ENCODE peak calls at places on chromosomes 13 and 19, in six cellular contexts. V is IMR-90, M is neuronal stem cell, C is H9, U is H1, D is mesenchymal stem cell. E is an unnamed sample.

GRCh38 chr19:52351512-52351911 is 15.5 kb downstream of the ZNF610 start:
- DNase-seq in V (no peak), M (no peak), C (peak; percentile 85), U (no peak), D (no peak), E (peak; percentile 76)

GRCh38 chr13:112968910-112969691 is at the start of gene MCF2L:
- DNase-seq in V (peak; percentile 31), M (peak; percentile 38), C (peak; percentile 57), U (no peak), D (peak; percentile 38), E (peak; percentile 74)

GRCh38 chr19:35417713-35418534 is 30.1 kb upstream of the FFAR2 start:
- DNase-seq in V (no peak), M (no peak), C (no peak), U (no peak), D (no peak), E (no peak)

GRCh38 chr19:12913011-12913561 is 6.0 kb downstream of the SYCE2 start:
- DNase-seq in V (peak; percentile 42), M (no peak), C (peak; percentile 71), U (no peak), D (peak; percentile 6), E (peak; percentile 72)

GRCh38 chr19:3153286-3154230 is 17.7 kb downstream of the GNA15 start:
- DNase-seq in V (no peak), M (no peak), C (no peak), U (no peak), D (no peak), E (no peak)

GRCh38 chr19:19207637-19208582 is 3.8 kb upstream of the NCAN start:
- DNase-seq in V (no peak), M (no peak), C (no peak), U (no peak), D (no peak), E (no peak)

GRCh38 chr19:18730885-18731513 is 47.5 kb downstream of the CRTC1 start:
- DNase-seq in V (no peak), M (no peak), C (no peak), U (no peak), D (no peak), E (peak; percentile 23)

GRCh38 chr19:18229915-18230314 is 3.7 kb upstream of the PDE4C start:
- DNase-seq in V (no peak), M (no peak), C (no peak), U (no peak), D (no peak), E (no peak)

DNA sequence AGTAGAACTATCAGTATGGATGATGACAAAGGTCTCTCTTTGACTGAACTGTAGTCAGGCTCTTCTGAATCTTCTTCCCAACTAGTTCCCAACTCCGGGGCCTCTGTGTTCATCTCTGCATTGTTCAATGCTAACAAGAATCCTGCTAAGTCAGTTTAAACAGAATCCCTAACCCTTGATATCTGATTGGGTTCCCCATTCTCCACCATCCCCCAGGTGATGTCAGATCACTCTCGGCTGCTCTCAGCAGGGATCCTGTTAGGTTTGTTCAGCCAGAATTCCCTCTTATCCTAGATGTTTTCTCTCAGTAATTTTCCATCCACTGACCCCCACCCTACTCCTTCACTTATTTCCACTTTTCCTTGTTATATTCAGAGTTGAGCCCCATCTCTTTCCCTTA is 223.6 kb downstream of the RGCC start:
- DNase-seq in V (no peak), M (no peak), C (no peak), U (no peak), D (no peak), E (peak; percentile 74)
- H3K4ac ChIP-seq in V (no peak overlapping the region), M (no peak overlapping the region), C (no peak overlapping the region), U (no peak overlapping the region), D (no peak overlapping the region), E (no peak overlapping the region)

GRCh38 chr13:20402881-20403280 is 122.8 kb downstream of the CRYL1 start:
- DNase-seq in V (no peak), M (no peak), C (no peak), U (no peak), D (no peak), E (no peak)

GRCh38 chr13:20400774-20401173 is 124.9 kb downstream of the CRYL1 start:
- DNase-seq in V (peak; percentile 63), M (no peak), C (no peak), U (no peak), D (peak; percentile 55), E (no peak)

GRCh38 chr13:20401586-20401957 is 124.1 kb downstream of the CRYL1 start:
- DNase-seq in V (no peak), M (no peak), C (no peak), U (no peak), D (no peak), E (no peak)

GRCh38 chr13:20403826-20404225 is 121.8 kb downstream of the CRYL1 start:
- DNase-seq in V (no peak), M (no peak), C (no peak), U (no peak), D (no peak), E (no peak)

DNA sequence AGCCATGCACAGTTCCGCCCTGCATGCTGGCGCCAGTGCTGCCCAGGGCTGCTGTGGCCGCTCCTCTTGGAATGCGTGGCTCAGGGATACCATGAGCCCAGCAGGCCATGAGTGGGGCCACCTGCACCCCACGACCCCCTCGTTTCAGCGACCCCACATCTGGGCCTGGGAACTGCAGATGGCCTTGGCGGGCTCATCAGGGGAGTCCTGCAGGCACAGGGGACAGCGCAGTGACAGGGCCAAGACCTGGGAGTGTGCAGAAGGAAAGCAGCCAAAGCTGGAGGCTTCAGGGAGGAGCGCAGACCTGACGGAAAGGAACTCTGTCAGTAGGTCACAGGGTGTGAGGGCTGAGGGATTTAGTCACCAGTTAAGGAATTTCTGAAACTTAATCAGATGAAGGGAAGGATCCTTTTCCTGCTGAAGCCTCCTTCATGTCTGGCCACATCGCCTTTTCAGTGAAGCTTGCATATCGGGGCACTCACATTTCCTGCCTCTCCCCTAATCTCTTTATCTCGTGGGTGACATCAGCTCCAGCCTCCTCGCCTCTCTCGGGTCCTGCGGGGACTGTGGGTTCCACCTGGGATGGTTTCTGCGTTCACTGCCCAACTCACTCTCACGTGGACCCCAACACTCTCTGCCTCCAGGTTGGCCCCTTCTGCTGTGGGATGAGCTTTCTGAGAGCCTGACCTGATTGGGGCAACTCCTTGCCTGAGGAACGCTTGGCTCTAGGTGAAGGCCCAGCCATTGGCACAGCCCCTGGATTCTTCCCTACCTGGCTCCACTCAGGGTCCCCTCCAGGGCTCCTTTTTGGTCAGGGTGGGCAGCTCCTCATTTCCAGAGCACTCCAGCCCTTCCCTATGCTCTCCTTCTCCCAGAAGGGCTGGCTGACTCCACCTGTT is 123.5 kb downstream of the CRYL1 start:
- DNase-seq in V (peak; percentile 59), M (no peak), C (no peak), U (no peak), D (peak; percentile 30), E (peak; percentile 85)
- H3K4ac ChIP-seq in V (no peak overlapping the region), M (peak overlapping the region; percentile 55), C (no peak overlapping the region), U (no peak overlapping the region), D (no peak overlapping the region), E (no peak overlapping the region)

GRCh38 chr13:41401371-41401770 is 56.0 kb upstream of the RGCC start:
- DNase-seq in V (no peak), M (no peak), C (peak; percentile 65), U (no peak), D (no peak), E (peak; percentile 70)

GRCh38 chr13:41403983-41404382 is 53.4 kb upstream of the RGCC start:
- DNase-seq in V (no peak), M (no peak), C (no peak), U (no peak), D (no peak), E (no peak)

GRCh38 chr13:41405367-41405766 is 52.0 kb upstream of the RGCC start:
- DNase-seq in V (no peak), M (no peak), C (no peak), U (no peak), D (no peak), E (no peak)

GRCh38 chr13:41398494-41399190 is 58.7 kb upstream of the RGCC start:
- DNase-seq in V (no peak), M (no peak), C (no peak), U (no peak), D (no peak), E (no peak)

GRCh38 chr13:41402695-41403511 is 54.4 kb upstream of the RGCC start:
- DNase-seq in V (no peak), M (no peak), C (peak; percentile 71), U (no peak), D (no peak), E (peak; percentile 54)
- H3K4ac ChIP-seq in V (peak overlapping the region; percentile 45), M (peak overlapping the region; percentile 47), C (no peak overlapping the region), U (peak overlapping the region; percentile 81), D (no peak overlapping the region), E (no peak overlapping the region)

DNA sequence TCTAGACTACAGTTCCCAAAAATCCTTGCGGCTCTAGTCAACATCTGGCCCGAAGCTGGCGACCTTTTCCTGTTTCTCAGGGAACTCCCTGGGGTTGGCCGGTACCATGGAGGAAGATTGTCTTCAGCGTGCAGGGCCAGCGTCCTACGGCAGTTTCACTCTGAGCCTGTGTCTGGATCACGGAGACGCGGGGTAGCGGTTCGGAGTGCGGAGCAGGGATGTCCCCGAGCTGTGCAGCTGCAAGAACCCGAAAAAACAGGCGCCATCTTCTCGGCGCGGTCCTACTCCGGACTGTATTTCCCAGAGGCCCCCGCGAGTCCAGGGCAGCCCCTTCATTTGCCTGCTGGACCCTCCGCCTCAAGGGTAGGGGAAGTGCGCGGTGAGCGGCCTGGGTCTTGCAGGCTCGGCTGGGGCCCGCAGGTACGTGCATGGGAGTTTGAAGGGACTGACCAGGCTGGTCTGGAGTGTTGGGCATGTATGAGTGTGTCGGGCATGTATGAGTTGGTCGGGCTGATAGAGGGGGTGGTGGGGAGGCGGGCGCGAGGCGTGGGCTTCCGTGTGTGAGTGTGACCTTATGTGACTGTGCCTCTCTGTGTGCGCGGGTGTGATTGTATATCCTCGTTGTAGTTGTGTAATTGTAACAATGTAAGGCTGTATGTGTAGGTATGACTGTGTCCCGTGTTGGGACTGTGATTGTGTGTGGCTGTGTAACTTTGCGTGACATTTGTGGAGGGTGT is at the start of gene ZNF383:
- DNase-seq in V (peak; percentile 84), M (peak; percentile 82), C (peak; percentile 95), U (peak; percentile 83), D (peak; percentile 91), E (peak; percentile 98)
- H3K4ac ChIP-seq in V (peak within 1 kb of the TSS; percentile 96), M (no peak within 1 kb of the TSS), C (no peak within 1 kb of the TSS), U (peak within 1 kb of the TSS; percentile 83), D (peak within 1 kb of the TSS; percentile 96), E (no peak within 1 kb of the TSS)

DNA sequence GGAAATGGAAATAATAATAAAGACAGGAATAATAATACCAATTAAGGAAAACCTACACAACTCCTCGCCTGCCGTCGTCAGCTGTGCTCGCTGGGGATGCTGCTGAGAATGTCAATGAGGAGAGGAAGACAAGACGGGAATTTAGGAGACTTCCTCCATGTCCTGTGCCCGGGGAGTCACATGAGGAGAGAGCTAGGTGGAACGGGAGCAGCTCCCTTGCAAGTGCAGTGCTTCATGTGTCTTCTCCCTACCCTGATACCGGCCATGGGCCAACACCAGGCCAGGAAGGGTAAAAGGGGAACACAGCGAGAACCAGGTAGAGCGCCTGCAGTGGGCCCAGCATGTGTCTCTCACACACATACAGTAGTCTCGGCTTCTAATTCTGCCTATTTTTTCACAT is 11.8 kb downstream of the DOCK9 start:
- DNase-seq in V (no peak), M (no peak), C (no peak), U (no peak), D (no peak), E (no peak)
- H3K4ac ChIP-seq in V (no peak overlapping the region), M (no peak overlapping the region), C (no peak overlapping the region), U (no peak overlapping the region), D (no peak overlapping the region), E (no peak overlapping the region)

GRCh38 chr19:8477889-8478288 is 24.6 kb downstream of the PRAM1 start:
- DNase-seq in V (no peak), M (no peak), C (no peak), U (no peak), D (no peak), E (no peak)
- H3K4ac ChIP-seq in V (no peak overlapping the region), M (no peak overlapping the region), C (no peak overlapping the region), U (no peak overlapping the region), D (no peak overlapping the region), E (no peak overlapping the region)